ENCODE peak calls at places on chromosomes 4 and X, in ten cellular contexts. Q is suprapubic skin; Z is fibroblast of lung; U is heart right ventricle; K is effector memory CD4-positive, alpha-beta T cell; D is HepG2; E is H9; R is ascending aorta; N is mesenchymal stem cell; Y is GM23248. I is an unnamed sample.

GRCh38 chrX:23035493-23035892 is 35.7 kb downstream of the DDX53 start:
- DNase-seq in Q (no peak), Z (no peak), U (no peak), K (no peak), D (no peak), E (peak; percentile 29), R (no peak), N (no peak), Y (no peak), I (no peak)

GRCh38 chrX:14753436-14753835 is 119.4 kb downstream of the FANCB start:
- DNase-seq in Q (no peak), Z (no peak), U (no peak), K (no peak), D (no peak), E (no peak), R (no peak), N (no peak), Y (no peak), I (no peak)

GRCh38 chr4:162645381-162645780 is 481.6 kb upstream of the FSTL5 start:
- DNase-seq in Q (no peak), Z (peak; percentile 16), U (no peak), K (no peak), D (peak; percentile 4), E (no peak), R (no peak), N (no peak), Y (no peak), I (no peak)

GRCh38 chr4:151537726-151538125 is 128.8 kb downstream of the FHIP1A start:
- DNase-seq in Q (no peak), Z (peak; percentile 34), U (no peak), K (no peak), D (no peak), E (no peak), R (no peak), N (peak; percentile 10), Y (peak; percentile 9), I (no peak)

GRCh38 chrX:13983734-13984133 is 46.0 kb downstream of the GEMIN8 start:
- DNase-seq in Q (no peak), Z (no peak), U (no peak), K (no peak), D (no peak), E (no peak), R (no peak), N (no peak), Y (no peak), I (no peak)

GRCh38 chr4:72809208-72809607 is 240.2 kb upstream of the ADAMTS3 start:
- DNase-seq in Q (no peak), Z (no peak), U (no peak), K (no peak), D (no peak), E (no peak), R (no peak), N (no peak), Y (no peak), I (no peak)

GRCh38 chr4:15670576-15670975 is 11.1 kb upstream of the FAM200B start:
- DNase-seq in Q (no peak), Z (no peak), U (no peak), K (no peak), D (no peak), E (no peak), R (no peak), N (no peak), Y (no peak), I (no peak)

GRCh38 chr4:113070755-113071154 is 21.3 kb downstream of the ANK2 start:
- DNase-seq in Q (no peak), Z (no peak), U (no peak), K (no peak), D (no peak), E (no peak), R (no peak), N (no peak), Y (no peak), I (no peak)

GRCh38 chr4:102627831-102628523 is 126.8 kb downstream of the NFKB1 start:
- DNase-seq in Q (no peak), Z (peak; percentile 85), U (no peak), K (no peak), D (no peak), E (no peak), R (no peak), N (peak; percentile 35), Y (peak; percentile 85), I (no peak)

GRCh38 chrX:153611298-153612095 is 12.6 kb upstream of the CCNQ start:
- DNase-seq in Q (no peak), Z (no peak), U (no peak), K (no peak), D (no peak), E (no peak), R (no peak), N (no peak), Y (peak; percentile 30), I (no peak)

GRCh38 chr4:182809417-182810102 is 107.6 kb downstream of the DCTD start:
- DNase-seq in Q (no peak), Z (peak; percentile 14), U (no peak), K (no peak), D (peak; percentile 6), E (no peak), R (no peak), N (no peak), Y (peak; percentile 5), I (no peak)

GRCh38 chr4:75514131-75514948 is at the start of the genes RCHY1 and THAP6:
- DNase-seq in Q (peak; percentile 97), Z (peak; percentile 95), U (peak; percentile 97), K (peak; percentile 91), D (peak; percentile 96), E (peak; percentile 97), R (peak; percentile 79), N (peak; percentile 98), Y (peak; percentile 99), I (peak; percentile 98)

GRCh38 chr4:7140062-7140691 is 52.2 kb upstream of the SORCS2 start:
- DNase-seq in Q (no peak), Z (no peak), U (no peak), K (no peak), D (no peak), E (no peak), R (no peak), N (no peak), Y (no peak), I (no peak)

GRCh38 chr4:7138223-7139166 is 53.8 kb upstream of the SORCS2 start:
- DNase-seq in Q (no peak), Z (no peak), U (no peak), K (no peak), D (no peak), E (no peak), R (no peak), N (no peak), Y (no peak), I (no peak)

GRCh38 chr4:7140692-7141069 is 51.7 kb upstream of the SORCS2 start:
- DNase-seq in Q (no peak), Z (no peak), U (no peak), K (no peak), D (no peak), E (no peak), R (no peak), N (no peak), Y (no peak), I (no peak)

GRCh38 chr4:7141151-7141550 is 51.2 kb upstream of the SORCS2 start:
- DNase-seq in Q (no peak), Z (no peak), U (no peak), K (no peak), D (no peak), E (no peak), R (no peak), N (no peak), Y (no peak), I (no peak)

GRCh38 chr4:7139167-7139979 is 53.0 kb upstream of the SORCS2 start:
- DNase-seq in Q (no peak), Z (no peak), U (no peak), K (no peak), D (no peak), E (no peak), R (no peak), N (no peak), Y (no peak), I (no peak)
- H3K27ac ChIP-seq in Q (no peak overlapping the region), Z (no peak overlapping the region), U (no peak overlapping the region), K (no peak overlapping the region), D (no peak overlapping the region), E (no peak overlapping the region), R (no peak overlapping the region), N (no peak overlapping the region), Y (no peak overlapping the region), I (no peak overlapping the region)

DNA sequence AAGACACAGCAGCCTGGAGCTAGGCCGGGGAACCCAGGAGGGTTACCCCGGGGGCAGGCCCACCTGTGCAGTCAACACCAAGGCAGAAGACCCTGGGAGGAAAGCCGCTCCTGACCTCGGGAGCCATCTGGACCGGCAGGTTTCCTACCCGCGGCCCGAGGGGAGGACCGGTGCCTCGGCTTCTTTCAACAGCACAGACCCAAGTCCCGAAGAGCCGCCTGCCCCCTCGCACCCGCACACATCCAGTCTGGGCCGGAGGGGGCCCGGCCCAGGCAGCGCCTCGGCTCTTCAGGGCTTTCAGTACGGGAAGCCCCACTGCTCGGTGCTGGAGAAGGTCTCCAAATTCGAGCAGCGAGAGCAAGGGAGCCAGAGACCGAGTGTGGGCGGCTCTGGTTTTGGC is 157.8 kb downstream of the SOWAHB start:
- DNase-seq in Q (no peak), Z (no peak), U (no peak), K (no peak), D (no peak), E (no peak), R (no peak), N (no peak), Y (no peak), I (peak; percentile 59)
- H3K27ac ChIP-seq in Q (no peak overlapping the region), Z (no peak overlapping the region), U (no peak overlapping the region), K (no peak overlapping the region), D (no peak overlapping the region), E (no peak overlapping the region), R (peak overlapping the region; percentile 92), N (no peak overlapping the region), Y (no peak overlapping the region), I (no peak overlapping the region)

GRCh38 chr4:138347561-138347960 is 105.4 kb upstream of the SLC7A11 start:
- DNase-seq in Q (no peak), Z (no peak), U (no peak), K (no peak), D (no peak), E (no peak), R (no peak), N (no peak), Y (no peak), I (no peak)
- H3K27ac ChIP-seq in Q (no peak overlapping the region), Z (no peak overlapping the region), U (no peak overlapping the region), K (no peak overlapping the region), D (peak overlapping the region; percentile 35), E (no peak overlapping the region), R (no peak overlapping the region), N (no peak overlapping the region), Y (no peak overlapping the region), I (no peak overlapping the region)

GRCh38 chrX:115549008-115549407 is 12.0 kb upstream of the PLS3 start:
- DNase-seq in Q (no peak), Z (no peak), U (no peak), K (no peak), D (no peak), E (no peak), R (no peak), N (no peak), Y (no peak), I (no peak)

GRCh38 chrX:115553171-115553570 is 7.8 kb upstream of the PLS3 start:
- DNase-seq in Q (no peak), Z (no peak), U (no peak), K (no peak), D (no peak), E (no peak), R (no peak), N (no peak), Y (no peak), I (no peak)

DNA sequence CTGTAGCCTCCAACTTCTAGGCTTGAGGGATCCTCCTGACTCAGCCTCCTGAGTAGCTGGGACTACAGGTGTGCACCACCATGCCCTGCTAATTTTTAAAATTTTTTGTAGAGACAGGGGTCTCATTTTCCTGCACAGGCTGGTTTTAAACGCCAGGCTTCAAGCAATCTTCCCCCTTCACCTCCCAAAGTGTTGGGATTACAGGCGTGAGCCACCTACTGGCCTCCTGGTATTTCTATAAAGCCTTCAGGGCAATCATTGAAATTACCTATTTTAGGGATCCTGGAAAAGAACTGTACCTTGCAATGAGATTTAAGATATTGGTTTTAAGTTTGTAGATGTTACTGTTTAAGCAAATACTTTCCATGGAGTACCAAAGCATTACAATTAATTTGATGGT is 13.5 kb upstream of the PLS3 start:
- DNase-seq in Q (no peak), Z (no peak), U (no peak), K (no peak), D (peak; percentile 7), E (peak; percentile 44), R (no peak), N (no peak), Y (no peak), I (no peak)
- H3K27ac ChIP-seq in Q (no peak overlapping the region), Z (no peak overlapping the region), U (no peak overlapping the region), K (no peak overlapping the region), D (no peak overlapping the region), E (no peak overlapping the region), R (no peak overlapping the region), N (no peak overlapping the region), Y (no peak overlapping the region), I (no peak overlapping the region)

I was measured in pancreas.